ENCODE peak calls at places on chromosomes 13 and 19, in eight cellular contexts. Q is stimulated activated CD8-positive, alpha-beta memory T cell treated with anti-CD3 and anti-CD28 coated beads, Interleukin-15, amount 100 ng/mL, for 4 hours; Z is iPS-NIHi11; B is T47D; C is AG09319; A is iris pigment epithelial cell; D is tibial artery; E is putamen. F is an unnamed sample.
A peak's percentile ranks its signal among the peaks of the same experiment; 100 is the strongest.

GRCh38 chr13:51777921-51778320 is 26.0 kb downstream of the DHRS12 start:
- DNase-seq in Z (no peak), A (no peak), B (no peak), E (no peak), Q (no peak), C (no peak), D (no peak), F (no peak)

GRCh38 chr19:51570962-51571575 is at the start of gene ZNF175:
- DNase-seq in A (peak; percentile 95), C (peak; percentile 92), B (peak; percentile 94), D (peak; percentile 97), Z (peak; percentile 95), E (peak; percentile 98), Q (peak; percentile 72), F (peak; percentile 98)

GRCh38 chr19:5166262-5166661 is 174.3 kb downstream of the PTPRS start:
- DNase-seq in A (peak; percentile 64), C (peak; percentile 8), Z (no peak), D (no peak), E (no peak), B (peak; percentile 27), Q (no peak), F (no peak)

GRCh38 chr13:100340865-100341264 is 247.7 kb downstream of the GGACT start:
- DNase-seq in Z (no peak), E (no peak), D (no peak), A (no peak), B (no peak), C (no peak), Q (no peak), F (no peak)

GRCh38 chr19:51552996-51553725 is 17.9 kb upstream of the ZNF175 start:
- DNase-seq in B (peak; percentile 82), Z (peak; percentile 91), Q (no peak), E (peak; percentile 3), A (peak; percentile 32), C (no peak), D (no peak), F (peak; percentile 65)

GRCh38 chr13:89784161-89784809 is 1563.2 kb upstream of the MIR17HG start:
- DNase-seq in D (peak; percentile 59), Q (no peak), B (no peak), C (no peak), A (no peak), Z (no peak), E (no peak), F (no peak)

GRCh38 chr13:34037636-34038325 is 219.8 kb downstream of the RFC3 start:
- DNase-seq in Q (no peak), A (no peak), E (no peak), Z (no peak), B (no peak), D (no peak), C (no peak), F (peak; percentile 8)

GRCh38 chr19:40335855-40336700 is 12.1 kb downstream of the C19orf47 start:
- DNase-seq in D (no peak), B (no peak), Q (no peak), E (no peak), A (no peak), Z (no peak), C (no peak), F (no peak)

GRCh38 chr19:12333162-12334159 is at the start of gene ZNF563:
- DNase-seq in B (peak; percentile 98), C (peak; percentile 78), A (peak; percentile 93), D (peak; percentile 99), Z (peak; percentile 96), E (peak; percentile 98), Q (peak; percentile 96), F (peak; percentile 99)

GRCh38 chr13:109204252-109204651 is 574.8 kb downstream of the MYO16 start:
- DNase-seq in Z (no peak), E (no peak), Q (no peak), A (no peak), C (no peak), D (no peak), B (no peak), F (no peak)

GRCh38 chr13:100566543-100566942 is 22.0 kb downstream of the GGACT start:
- DNase-seq in Q (no peak), D (no peak), Z (no peak), B (no peak), E (no peak), A (peak; percentile 12), C (no peak), F (no peak)

GRCh38 chr13:29859971-29860370 is 9.6 kb upstream of the UBL3 start:
- DNase-seq in E (no peak), D (no peak), B (no peak), C (no peak), Z (no peak), Q (no peak), A (peak; percentile 59), F (no peak)

GRCh38 chr19:28465317-28466086 is 747.4 kb downstream of the UQCRFS1 start:
- DNase-seq in C (no peak), B (no peak), A (no peak), D (no peak), Q (no peak), E (no peak), Z (no peak), F (no peak)

GRCh38 chr19:38047048-38047435 is 140.0 kb downstream of the SIPA1L3 start:
- DNase-seq in E (no peak), C (no peak), B (no peak), Q (no peak), Z (no peak), D (no peak), A (no peak), F (no peak)

GRCh38 chr19:48169585-48169973 is 565 bp downstream of the LIG1 start:
- DNase-seq in C (peak; percentile 20), Z (peak; percentile 92), D (peak; percentile 76), A (peak; percentile 55), E (peak; percentile 21), Q (peak; percentile 79), B (peak; percentile 86), F (peak; percentile 35)

GRCh38 chr13:113124211-113125025 is 1.8 kb downstream of the F10 start:
- DNase-seq in D (peak; percentile 53), Z (no peak), E (no peak), A (no peak), Q (no peak), C (no peak), B (no peak), F (no peak)

GRCh38 chr13:110648848-110649421 is 33.6 kb downstream of the NAXD start:
- DNase-seq in B (no peak), A (no peak), C (no peak), Q (no peak), Z (no peak), E (no peak), D (no peak), F (no peak)

GRCh38 chr19:46726551-46726950 is 9.6 kb upstream of the PRKD2 start:
- DNase-seq in D (no peak), Q (no peak), C (no peak), B (no peak), Z (no peak), A (no peak), E (no peak), F (no peak)

GRCh38 chr19:41641879-41642485 is 15.1 kb upstream of the CEACAM4 start:
- DNase-seq in B (peak; percentile 69), Q (peak; percentile 22), E (peak; percentile 50), C (peak; percentile 20), A (peak; percentile 39), Z (peak; percentile 80), D (no peak), F (peak; percentile 81)

GRCh38 chr19:55173717-55174409 is 6.2 kb downstream of the SYT5 start:
- DNase-seq in B (peak; percentile 87), E (no peak), Z (peak; percentile 82), Q (no peak), D (no peak), A (peak; percentile 78), C (peak; percentile 49), F (no peak)

GRCh38 chr13:94327318-94327717 is 152.2 kb downstream of the DCT start:
- DNase-seq in A (no peak), E (no peak), Z (no peak), Q (no peak), B (no peak), C (no peak), D (no peak), F (no peak)

GRCh38 chr19:58386576-58387337 is at the start of gene RPS5:
- DNase-seq in E (peak; percentile 98), C (peak; percentile 98), D (peak; percentile 98), Q (peak; percentile 89), Z (peak; percentile 95), A (peak; percentile 98), B (peak; percentile 97), F (peak; percentile 99)

GRCh38 chr19:46107371-46107770 is 17.1 kb downstream of the IGFL3 start:
- DNase-seq in E (no peak), D (no peak), Z (no peak), C (no peak), B (no peak), A (peak; percentile 39), Q (no peak), F (no peak)

GRCh38 chr13:78593652-78594494 is 9.5 kb downstream of the POU4F1 start:
- DNase-seq in D (no peak), B (no peak), Q (no peak), A (no peak), C (no peak), Z (no peak), E (no peak), F (no peak)

GRCh38 chr19:19202707-19203011 is 555 bp downstream of the NR2C2AP start:
- DNase-seq in A (no peak), Z (no peak), Q (no peak), E (no peak), B (no peak), C (no peak), D (no peak), F (no peak)

GRCh38 chr13:29801102-29801501 is 49.3 kb downstream of the UBL3 start:
- DNase-seq in D (no peak), B (no peak), A (no peak), Z (no peak), Q (no peak), C (no peak), E (no peak), F (no peak)

GRCh38 chr19:30367421-30367820 is 4.8 kb upstream of the ZNF536 start:
- DNase-seq in D (peak; percentile 3), Z (no peak), A (no peak), Q (no peak), B (no peak), C (no peak), E (no peak), F (no peak)

GRCh38 chr13:33139186-33139585 is 123.0 kb downstream of the KL start:
- DNase-seq in A (no peak), C (no peak), B (no peak), D (peak; percentile 84), E (no peak), Z (no peak), Q (no peak), F (peak; percentile 36)

GRCh38 chr19:19321143-19321577 is 531 bp downstream of the MAU2 start:
- DNase-seq in C (no peak), E (no peak), B (no peak), A (peak; percentile 17), D (no peak), Z (peak; percentile 56), Q (no peak), F (no peak)

F was measured in Ammon's horn.